ENCODE peak calls at places on chromosomes 2 and 18, in seven cellular contexts. F is neuronal stem cell, O is mesendoderm, B is H9, Q is H1, K is mesenchymal stem cell, J is trophoblast cell. S is an unnamed sample.

GRCh38 chr18:9941660-9942059 is 27.8 kb downstream of the VAPA start:
- DNase-seq in B (no peak), Q (no peak), O (no peak), J (no peak), K (no peak), F (no peak), S (no peak)

GRCh38 chr2:182406221-182406620 is 20.6 kb downstream of the PDE1A start:
- DNase-seq in F (no peak), B (no peak), K (no peak), O (no peak), J (no peak), Q (no peak), S (peak)

GRCh38 chr2:69022548-69022947 is 9.6 kb downstream of the ANTXR1 start:
- DNase-seq in K (no peak), Q (no peak), F (no peak), O (no peak), J (no peak), B (no peak), S (no peak)

GRCh38 chr18:58581265-58581664 is 47.6 kb downstream of the ALPK2 start:
- DNase-seq in J (peak), B (peak), F (no peak), Q (no peak), O (peak), K (peak), S (peak)

GRCh38 chr2:74516070-74516633 is 1.9 kb downstream of the TLX2 start:
- DNase-seq in Q (peak), F (no peak), K (no peak), J (no peak), B (peak), O (peak), S (peak)

GRCh38 chr2:18684202-18685040 is 95.1 kb upstream of the NT5C1B start:
- DNase-seq in J (no peak), K (peak), Q (no peak), F (no peak), O (no peak), B (no peak), S (peak)

GRCh38 chr18:59055345-59056032 is 84.2 kb upstream of the SEC11C start:
- DNase-seq in O (peak), B (peak), F (no peak), J (peak), K (no peak), Q (peak), S (no peak)

GRCh38 chr2:159497256-159497655 is 119.1 kb downstream of the BAZ2B start:
- DNase-seq in Q (no peak), J (peak), F (no peak), K (peak), O (peak), B (no peak), S (peak)

GRCh38 chr2:211077216-211077764 is 520.9 kb downstream of the CPS1 start:
- DNase-seq in B (no peak), J (no peak), O (no peak), Q (no peak), F (no peak), K (no peak), S (no peak)

GRCh38 chr2:31504305-31504704 is 76.4 kb downstream of the SRD5A2 start:
- DNase-seq in J (no peak), Q (no peak), B (no peak), O (no peak), K (no peak), F (no peak), S (no peak)

GRCh38 chr2:163345795-163346573 is 389.8 kb downstream of the FIGN start:
- DNase-seq in K (peak), B (no peak), Q (no peak), O (peak), F (peak), J (peak), S (peak)

GRCh38 chr2:84894758-84895520 is 10.5 kb upstream of the TMSB10 start:
- DNase-seq in J (peak), F (no peak), O (peak), B (no peak), K (peak), Q (no peak), S (peak)

GRCh38 chr18:48955528-48956261 is 4.9 kb upstream of the SMAD7 start:
- DNase-seq in O (peak), J (peak), B (peak), Q (no peak), F (no peak), K (peak), S (peak)

GRCh38 chr2:192498747-192499146 is 304.0 kb upstream of the TMEFF2 start:
- DNase-seq in B (no peak), J (no peak), F (no peak), K (no peak), Q (no peak), O (peak), S (no peak)

GRCh38 chr2:89763581-89764485 is 1072.4 kb downstream of the RPIA start:
- DNase-seq in O (no peak), Q (no peak), K (no peak), B (no peak), F (no peak), J (no peak), S (no peak)

GRCh38 chr2:201157694-201158093 is 25.2 kb upstream of the CASP10 start:
- DNase-seq in B (no peak), O (no peak), K (peak), J (peak), Q (no peak), F (no peak), S (no peak)

GRCh38 chr2:41717883-41718282 is 329.9 kb upstream of the PKDCC start:
- DNase-seq in Q (no peak), F (no peak), K (no peak), J (no peak), B (no peak), O (no peak), S (no peak)

GRCh38 chr2:64212346-64212745 is 68.1 kb upstream of the PELI1 start:
- DNase-seq in O (no peak), B (no peak), Q (no peak), F (no peak), J (peak), K (peak), S (peak)

GRCh38 chr2:225020157-225020864 is 22.0 kb downstream of the DOCK10 start:
- DNase-seq in J (no peak), B (no peak), K (no peak), Q (no peak), O (no peak), F (no peak), S (no peak)

GRCh38 chr2:230661072-230661957 is 51.3 kb upstream of the CAB39 start:
- DNase-seq in O (no peak), B (no peak), Q (no peak), F (no peak), J (no peak), K (no peak), S (no peak)

GRCh38 chr18:63161032-63161727 is 158.4 kb downstream of the BCL2 start:
- DNase-seq in B (no peak), Q (no peak), K (no peak), F (no peak), J (no peak), O (no peak), S (no peak)

GRCh38 chr2:234422895-234423505 is 73.9 kb downstream of the ARL4C start:
- DNase-seq in O (no peak), B (no peak), K (no peak), Q (no peak), F (no peak), J (peak), S (no peak)

GRCh38 chr2:176091329-176092258 is 927 bp upstream of the HOXD13 start:
- DNase-seq in K (no peak), Q (peak), J (no peak), B (peak), O (peak), F (no peak), S (no peak)

GRCh38 chr18:73986711-73987110 is 160.9 kb downstream of the FBXO15 start:
- DNase-seq in K (no peak), F (no peak), O (no peak), B (no peak), Q (no peak), J (no peak), S (no peak)

GRCh38 chr2:233248999-233249398 is 2.5 kb upstream of the ATG16L1 start:
- DNase-seq in B (no peak), Q (no peak), O (no peak), J (no peak), K (no peak), F (no peak), S (no peak)
- H2BK120ac ChIP-seq in B (no peak), Q (no peak), O (no peak), J (no peak), K (no peak), F (no peak), S (no peak)

DNA sequence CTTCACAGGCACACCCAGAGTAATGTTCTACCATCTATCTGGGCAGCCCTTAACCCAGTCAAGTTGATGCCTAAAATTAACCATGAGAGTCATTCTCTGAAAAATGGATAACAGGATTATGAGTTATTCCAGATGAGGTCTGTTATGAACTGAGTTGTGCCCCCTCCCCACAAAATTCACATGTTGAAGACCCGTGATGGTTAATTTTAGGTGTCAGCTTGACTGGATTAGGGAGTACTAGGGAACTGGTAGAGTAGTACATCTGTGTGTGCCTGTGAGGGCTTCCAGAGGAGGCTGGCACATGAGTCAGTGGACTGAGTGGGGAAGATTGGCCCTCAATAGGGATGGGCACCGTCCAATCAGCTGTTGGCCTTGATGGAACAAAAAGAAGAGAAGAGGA is 110.4 kb upstream of the MYCN start:
- DNase-seq in O (no peak), K (no peak), B (no peak), Q (no peak), F (no peak), J (no peak), S (no peak)
- H2BK120ac ChIP-seq in O (no peak), K (no peak), B (no peak), Q (no peak), F (no peak), J (no peak), S (no peak)

DNA sequence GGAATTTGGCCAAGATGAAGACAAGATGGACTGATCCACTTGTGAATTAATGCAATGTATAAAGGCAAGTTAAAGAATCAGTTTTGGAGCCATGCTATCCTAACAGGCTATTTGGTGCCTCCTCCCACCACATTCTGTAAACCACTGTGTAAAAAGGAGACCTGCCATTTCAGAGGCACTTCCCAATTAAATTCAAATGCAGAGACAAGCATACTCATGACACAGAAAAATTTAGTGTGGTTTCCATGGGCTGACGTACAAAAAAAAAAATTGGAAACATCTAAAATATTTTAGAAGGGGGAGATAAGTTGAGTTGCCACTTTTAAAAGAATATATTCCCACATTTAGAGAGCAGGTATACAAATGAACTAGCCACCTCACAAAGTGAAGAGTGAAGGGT is 112.1 kb downstream of the TCF4 start:
- DNase-seq in Q (no peak), B (no peak), F (no peak), O (no peak), J (no peak), K (no peak), S (no peak)
- H2BK120ac ChIP-seq in Q (no peak), B (no peak), F (no peak), O (no peak), J (no peak), K (no peak), S (no peak)

GRCh38 chr2:100205128-100205527 is 62.7 kb upstream of the AFF3 start:
- DNase-seq in Q (no peak), J (peak), B (no peak), K (no peak), O (no peak), F (no peak), S (no peak)

GRCh38 chr2:100207411-100207885 is 65.1 kb upstream of the AFF3 start:
- DNase-seq in Q (no peak), J (peak), F (no peak), K (no peak), O (no peak), B (no peak), S (no peak)

GRCh38 chr2:100211517-100211916 is 69.1 kb upstream of the AFF3 start:
- DNase-seq in J (no peak), F (no peak), O (peak), K (peak), B (no peak), Q (no peak), S (no peak)

GRCh38 chr2:100206731-100207255 is 64.4 kb upstream of the AFF3 start:
- DNase-seq in B (no peak), J (peak), Q (no peak), O (no peak), F (no peak), K (no peak), S (no peak)

DNA sequence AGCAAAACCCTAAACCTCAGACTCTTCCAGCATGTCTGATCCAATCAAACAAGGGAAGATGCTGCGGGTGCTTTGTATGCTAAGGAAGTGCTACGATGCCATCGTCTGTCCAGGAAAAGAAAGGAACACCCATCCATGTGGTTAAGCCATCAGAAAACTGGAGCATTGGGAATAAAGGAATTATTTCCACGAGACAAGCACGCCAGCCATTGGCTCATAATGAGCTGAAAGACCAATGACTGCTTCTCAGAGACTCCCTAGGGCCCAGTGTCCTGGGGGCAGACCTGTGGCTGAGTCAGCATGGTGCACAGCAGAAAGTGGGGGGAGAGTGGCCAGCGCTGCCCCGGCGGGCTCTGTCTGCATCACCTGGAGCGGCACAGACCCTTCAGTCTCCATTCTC is 66.0 kb upstream of the AFF3 start:
- DNase-seq in K (no peak), F (no peak), J (no peak), B (no peak), O (no peak), Q (no peak), S (peak)
- H2BK120ac ChIP-seq in K (no peak), F (no peak), J (no peak), B (no peak), O (no peak), Q (no peak), S (no peak)

GRCh38 chr2:239070466-239070865 is 222.6 kb downstream of the TWIST2 start:
- DNase-seq in O (no peak), K (no peak), F (no peak), Q (no peak), B (no peak), J (no peak), S (no peak)
- H2BK120ac ChIP-seq in O (no peak), K (no peak), F (no peak), Q (no peak), B (no peak), J (no peak), S (no peak)

GRCh38 chr2:71546275-71546638 is 92.9 kb downstream of the DYSF start:
- DNase-seq in F (no peak), O (no peak), J (no peak), Q (no peak), B (no peak), K (no peak), S (no peak)
- H2BK120ac ChIP-seq in F (no peak), O (no peak), J (no peak), Q (no peak), B (no peak), K (no peak), S (no peak)

GRCh38 chr2:183474912-183475695 is 350.9 kb downstream of the NUP35 start:
- DNase-seq in O (peak), J (peak), K (no peak), Q (no peak), F (peak), B (no peak), S (no peak)

DNA sequence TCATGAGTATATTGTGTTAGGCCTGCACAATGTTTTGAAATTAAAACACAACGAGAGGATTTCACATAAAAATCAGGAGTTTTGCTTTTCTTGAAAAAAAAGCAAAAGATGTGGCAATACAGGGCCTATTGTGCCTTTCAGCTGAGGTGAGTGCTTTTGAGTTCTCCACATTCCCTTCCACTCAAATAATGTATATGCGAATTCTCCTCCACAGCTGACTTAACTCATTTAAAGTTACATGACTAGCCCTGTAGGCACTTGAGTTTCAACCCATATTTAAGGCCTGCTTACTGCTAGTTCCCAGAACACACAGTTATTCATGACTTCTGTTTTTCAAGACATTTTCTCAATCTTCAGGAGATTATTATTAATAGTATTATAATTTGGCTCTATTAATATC is 353.1 kb downstream of the NUP35 start:
- DNase-seq in Q (no peak), J (peak), B (no peak), K (no peak), F (no peak), O (peak), S (no peak)
- H2BK120ac ChIP-seq in Q (no peak), J (no peak), B (no peak), K (no peak), F (no peak), O (no peak), S (no peak)

DNA sequence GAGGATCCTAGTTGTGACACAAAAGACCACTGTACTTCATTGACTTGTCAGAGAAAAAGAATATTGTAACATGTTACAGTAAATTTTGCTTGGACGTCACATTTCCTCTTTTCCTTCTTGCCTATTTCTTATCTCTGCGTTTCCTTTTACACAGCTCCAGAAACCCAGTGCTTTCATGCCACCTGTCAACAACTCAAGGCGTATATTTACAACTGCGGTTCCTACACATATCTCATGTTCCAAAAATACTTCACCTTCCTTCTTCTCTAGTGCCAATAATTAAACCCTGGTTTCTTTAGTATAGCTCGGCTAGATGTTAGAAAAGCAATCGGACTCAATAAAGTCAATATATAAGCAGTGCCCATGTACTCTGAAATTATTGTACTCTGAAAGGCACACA is 911.5 kb upstream of the FSHR start:
- DNase-seq in O (no peak), F (no peak), Q (no peak), J (no peak), B (no peak), K (no peak), S (no peak)
- H2BK120ac ChIP-seq in O (no peak), F (no peak), Q (no peak), J (no peak), B (no peak), K (no peak), S (no peak)

DNA sequence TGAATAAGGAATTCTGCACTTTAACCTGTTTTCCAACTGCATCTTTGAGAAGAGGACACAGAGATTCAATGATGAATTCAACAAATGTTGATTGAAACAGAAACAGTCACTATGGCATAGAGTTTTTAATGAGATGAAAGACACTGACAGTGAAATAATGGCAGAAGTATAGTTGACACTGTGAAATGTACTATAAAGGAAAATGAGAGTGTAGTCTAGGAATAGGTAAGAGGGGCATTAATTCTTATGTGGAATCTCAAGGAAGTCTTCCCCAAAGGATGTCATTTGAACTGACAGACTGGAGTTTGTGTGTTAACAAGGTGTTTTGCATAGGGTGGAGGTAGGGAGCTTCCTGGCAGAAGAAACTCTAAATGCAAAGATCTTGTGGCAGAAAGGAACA is 566.2 kb downstream of the TDRD15 start:
- DNase-seq in B (no peak), O (no peak), K (no peak), Q (no peak), J (no peak), F (no peak), S (no peak)
- H2BK120ac ChIP-seq in B (no peak), O (no peak), K (no peak), Q (no peak), J (no peak), F (no peak), S (no peak)

S was measured in IMR-90.